ENCODE peak calls at places on chromosomes 1 and 21, in four cellular contexts. H is prostate gland, A is uterus, C is A549. D is an unnamed sample.

GRCh38 chr1:30087465-30087864 is 635.9 kb downstream of the MATN1 start:
- DNase-seq in A (no peak), C (peak), H (no peak), D (no peak)

GRCh38 chr21:35096959-35097358 is 47.9 kb upstream of the RUNX1 start:
- DNase-seq in A (no peak), C (no peak), H (no peak), D (no peak)

GRCh38 chr1:214165850-214166374 is 115.0 kb upstream of the SMYD2 start:
- DNase-seq in C (no peak), A (no peak), H (no peak), D (no peak)

GRCh38 chr1:147504801-147505303 is 36.4 kb upstream of the BCL9 start:
- DNase-seq in H (peak), C (no peak), A (peak), D (no peak)

GRCh38 chr1:32816676-32817158 is 441 bp downstream of the YARS1 start:
- DNase-seq in A (no peak), C (peak), H (no peak), D (no peak)

GRCh38 chr1:116168277-116169032 is 57.3 kb downstream of the MAB21L3 start:
- DNase-seq in H (peak), C (peak), A (peak), D (peak)

GRCh38 chr1:211543003-211543402 is 36.0 kb downstream of the SLC30A1 start:
- DNase-seq in H (peak), A (no peak), C (no peak), D (no peak)

GRCh38 chr1:30197616-30197934 is 525.8 kb downstream of the MATN1 start:
- DNase-seq in H (no peak), A (no peak), C (no peak), D (no peak)

GRCh38 chr1:101088431-101088830 is 62.8 kb upstream of the DPH5 start:
- DNase-seq in A (no peak), H (no peak), C (no peak), D (no peak)

GRCh38 chr1:94061513-94062443 is 59.2 kb downstream of the ABCA4 start:
- DNase-seq in H (peak), C (peak), A (peak), D (peak)

GRCh38 chr1:60388092-60388987 is 314.8 kb upstream of the C1orf87 start:
- DNase-seq in A (no peak), H (no peak), C (no peak), D (no peak)

GRCh38 chr1:188706742-188707141 is 1770.9 kb downstream of the BRINP3 start:
- DNase-seq in C (peak), A (no peak), H (no peak), D (no peak)

GRCh38 chr1:184253921-184254320 is 132.9 kb upstream of the C1orf21 start:
- DNase-seq in C (no peak), A (no peak), H (no peak), D (no peak)

GRCh38 chr1:211349730-211350129 is 23.1 kb downstream of the TRAF5 start:
- DNase-seq in C (no peak), A (no peak), H (no peak), D (no peak)

GRCh38 chr1:3530931-3531818 is 76.7 kb downstream of the ARHGEF16 start:
- DNase-seq in A (peak), C (peak), H (peak), D (peak)

GRCh38 chr1:212234431-212235298 is 50.5 kb upstream of the PPP2R5A start:
- DNase-seq in A (peak), C (peak), H (no peak), D (no peak)

GRCh38 chr1:17162941-17163340 is 42.0 kb upstream of the PADI1 start:
- DNase-seq in H (no peak), A (no peak), C (no peak), D (peak)

GRCh38 chr1:167373398-167373797 is 144.9 kb downstream of the CD247 start:
- DNase-seq in C (no peak), A (peak), H (no peak), D (no peak)

GRCh38 chr1:211511030-211511429 is 19.1 kb upstream of the RD3 start:
- DNase-seq in C (no peak), A (no peak), H (no peak), D (no peak)

GRCh38 chr1:51433269-51433971 is 85.6 kb downstream of the EPS15 start:
- DNase-seq in H (peak), A (no peak), C (no peak), D (no peak)

GRCh38 chr1:111553199-111553598 is 49.8 kb upstream of the ADORA3 start:
- DNase-seq in H (no peak), A (no peak), C (no peak), D (no peak)

GRCh38 chr1:205505791-205506190 is 1.3 kb downstream of the CDK18 start:
- DNase-seq in H (peak), A (peak), C (no peak), D (peak)

GRCh38 chr1:201898240-201898894 is 9.7 kb downstream of the SHISA4 start:
- DNase-seq in H (no peak), A (no peak), C (no peak), D (no peak)
- H3K27ac ChIP-seq in H (peak), A (peak), C (no peak), D (peak)

GRCh38 chr1:48617227-48617626 is 145.2 kb upstream of the SPATA6 start:
- DNase-seq in H (no peak), A (no peak), C (no peak), D (no peak)
- H3K4me3 ChIP-seq in H (no peak), A (no peak), C (no peak), D (no peak)

GRCh38 chr1:53449026-53449425 is 10.2 kb upstream of the DMRTB1 start:
- DNase-seq in H (no peak), A (no peak), C (no peak), D (no peak)

GRCh38 chr1:53449693-53450092 is 9.5 kb upstream of the DMRTB1 start:
- DNase-seq in C (no peak), H (no peak), A (no peak), D (no peak)

GRCh38 chr1:53448241-53448841 is 10.9 kb upstream of the DMRTB1 start:
- DNase-seq in A (no peak), H (no peak), C (no peak), D (no peak)

GRCh38 chr1:53447413-53447812 is 11.8 kb upstream of the DMRTB1 start:
- DNase-seq in H (no peak), C (no peak), A (no peak), D (no peak)

DNA sequence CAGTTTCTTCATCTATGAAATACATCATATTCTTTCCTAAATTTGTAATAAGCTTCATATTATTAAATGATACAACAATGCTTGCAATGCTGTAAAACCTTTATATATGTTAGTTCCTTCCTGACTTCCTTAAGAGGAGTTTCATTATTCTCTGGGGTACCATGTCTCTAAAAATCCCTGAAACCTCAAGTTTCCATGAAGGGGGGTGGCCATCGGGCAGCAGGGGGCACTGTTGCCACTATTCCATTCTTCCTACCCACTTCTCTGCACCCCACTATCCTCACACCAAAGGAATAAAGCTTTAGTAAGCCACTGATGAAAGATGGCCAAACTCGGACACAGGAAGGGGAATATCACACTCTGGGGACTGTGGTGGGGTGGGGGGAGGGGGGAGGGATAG is 9.0 kb upstream of the DMRTB1 start:
- DNase-seq in H (no peak), A (no peak), C (no peak), D (no peak)
- TF ChIP-seq CTCF in H (no peak), A (no peak), C (peak), D (no peak)

GRCh38 chr1:168442931-168443330 is 100.9 kb downstream of the XCL2 start:
- DNase-seq in A (no peak), C (no peak), H (no peak), D (no peak)
- H3K27ac ChIP-seq in A (no peak), C (no peak), H (no peak), D (no peak)

GRCh38 chr1:53524428-53525400 is 65.5 kb downstream of the DMRTB1 start:
- DNase-seq in A (peak), C (no peak), H (no peak), D (no peak)

GRCh38 chr1:53519412-53519811 is 60.2 kb downstream of the DMRTB1 start:
- DNase-seq in C (no peak), A (no peak), H (no peak), D (no peak)

GRCh38 chr1:53518775-53519174 is 59.6 kb downstream of the DMRTB1 start:
- DNase-seq in H (no peak), C (no peak), A (no peak), D (no peak)

GRCh38 chr1:53520481-53520880 is 61.3 kb downstream of the DMRTB1 start:
- DNase-seq in H (no peak), C (no peak), A (no peak), D (no peak)

DNA sequence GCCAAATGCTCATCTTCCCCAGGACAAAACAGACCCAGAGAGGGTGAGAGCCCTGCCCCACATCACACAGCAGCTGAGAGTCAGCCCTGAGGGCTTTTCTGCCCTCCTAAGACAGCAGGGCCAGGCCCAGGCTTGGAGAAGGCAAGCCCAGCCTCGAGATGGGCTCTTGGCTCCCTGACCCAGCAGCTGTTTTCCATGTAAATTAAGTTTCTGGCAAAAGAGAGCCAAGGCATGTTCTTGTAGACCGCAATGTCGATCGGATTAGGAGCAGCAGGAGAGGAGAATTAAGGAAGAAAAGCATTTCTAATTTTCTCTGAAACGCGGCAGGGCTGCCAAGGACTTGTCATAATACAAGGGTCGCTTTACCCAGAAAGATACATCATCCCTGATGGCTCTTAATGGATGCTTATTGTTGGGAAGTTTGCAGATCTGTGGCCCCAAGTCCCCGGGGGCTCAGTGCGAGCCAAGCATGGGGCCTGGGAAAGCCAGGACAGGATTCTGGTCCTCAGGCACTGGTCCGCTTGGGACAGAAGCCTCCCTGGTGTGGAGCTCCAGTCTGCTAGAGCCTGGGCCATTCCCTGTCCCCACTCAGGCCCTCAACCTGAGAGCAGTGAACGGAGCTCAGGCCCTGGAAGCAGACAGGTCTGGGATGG is 62.8 kb downstream of the DMRTB1 start:
- DNase-seq in C (no peak), A (no peak), H (no peak), D (no peak)
- H3K4me3 ChIP-seq in C (no peak), A (no peak), H (no peak), D (no peak)

GRCh38 chr1:20616468-20617156 is 16.6 kb upstream of the PINK1 start:
- DNase-seq in C (no peak), H (no peak), A (peak), D (no peak)
- TF ChIP-seq CTCF in C (no peak), H (no peak), A (no peak), D (no peak)

GRCh38 chr1:229862017-229862774 is 204.8 kb upstream of the GALNT2 start:
- DNase-seq in A (peak), H (no peak), C (no peak), D (no peak)
- H3K27ac ChIP-seq in A (peak), H (no peak), C (no peak), D (no peak)

GRCh38 chr1:31577515-31578191 is 1.3 kb downstream of the TINAGL1 start:
- DNase-seq in H (no peak), C (no peak), A (no peak), D (no peak)
- H3K4me3 ChIP-seq in H (peak), C (no peak), A (peak), D (peak)

GRCh38 chr1:44251989-44252625 is 38.8 kb downstream of the DMAP1 start:
- DNase-seq in A (no peak), H (no peak), C (no peak), D (no peak)

GRCh38 chr1:44251486-44251885 is 38.2 kb downstream of the DMAP1 start:
- DNase-seq in C (no peak), A (no peak), H (no peak), D (no peak)

GRCh38 chr1:44246806-44247205 is 33.5 kb downstream of the DMAP1 start:
- DNase-seq in C (no peak), H (no peak), A (no peak), D (no peak)

GRCh38 chr1:44250113-44250781 is 37.0 kb downstream of the DMAP1 start:
- DNase-seq in A (no peak), C (no peak), H (no peak), D (no peak)

GRCh38 chr1:44249543-44249942 is 36.3 kb downstream of the DMAP1 start:
- DNase-seq in A (no peak), C (no peak), H (no peak), D (no peak)
- TF ChIP-seq CTCF in A (no peak), C (no peak), H (no peak), D (no peak)